ENCODE peak calls at places on chromosomes 6 and 20, in four cellular contexts. One of them, this sample, is unnamed.

GRCh38 chr20:59248031-59248684 is 52.3 kb upstream of the EDN3 start:
- DNase-seq in lung: no peak
- DNase-seq in Peyer's patch: no peak
- DNase-seq in gastrocnemius medialis: no peak
- DNase-seq in this sample: no peak

GRCh38 chr6:145733207-145733606 is 2.1 kb downstream of the EPM2A start:
- DNase-seq in lung: no peak
- DNase-seq in Peyer's patch: no peak
- DNase-seq in gastrocnemius medialis: no peak
- DNase-seq in this sample: no peak

GRCh38 chr20:2756056-2756611 is 44.3 kb downstream of the CPXM1 start:
- DNase-seq in lung: no peak
- DNase-seq in Peyer's patch: peak
- DNase-seq in gastrocnemius medialis: no peak
- DNase-seq in this sample: peak

GRCh38 chr6:46191961-46192360 is 21.2 kb upstream of the ENPP5 start:
- DNase-seq in lung: no peak
- DNase-seq in Peyer's patch: no peak
- DNase-seq in gastrocnemius medialis: no peak
- DNase-seq in this sample: no peak

GRCh38 chr20:37249304-37249703 is 12.3 kb downstream of the GHRH start:
- DNase-seq in lung: no peak
- DNase-seq in Peyer's patch: no peak
- DNase-seq in gastrocnemius medialis: no peak
- DNase-seq in this sample: no peak

GRCh38 chr6:140237251-140237650 is 862.8 kb upstream of the CITED2 start:
- DNase-seq in lung: no peak
- DNase-seq in Peyer's patch: no peak
- DNase-seq in gastrocnemius medialis: no peak
- DNase-seq in this sample: no peak

GRCh38 chr20:32163951-32164350 is 43.6 kb downstream of the PLAGL2 start:
- DNase-seq in lung: no peak
- DNase-seq in Peyer's patch: no peak
- DNase-seq in gastrocnemius medialis: no peak
- DNase-seq in this sample: no peak

GRCh38 chr6:13165518-13166186 is 162.7 kb downstream of the TBC1D7 start:
- DNase-seq in lung: no peak
- DNase-seq in Peyer's patch: no peak
- DNase-seq in gastrocnemius medialis: no peak
- DNase-seq in this sample: no peak

GRCh38 chr6:163414367-163415175 is at the start of gene QKI:
- DNase-seq in lung: peak
- DNase-seq in Peyer's patch: peak
- DNase-seq in gastrocnemius medialis: peak
- DNase-seq in this sample: no peak

GRCh38 chr20:43800186-43800585 is 73.4 kb upstream of the GTSF1L start:
- DNase-seq in lung: no peak
- DNase-seq in Peyer's patch: no peak
- DNase-seq in gastrocnemius medialis: no peak
- DNase-seq in this sample: no peak

GRCh38 chr6:47303861-47304260 is 5.8 kb downstream of the TNFRSF21 start:
- DNase-seq in lung: no peak
- DNase-seq in Peyer's patch: no peak
- DNase-seq in gastrocnemius medialis: no peak
- DNase-seq in this sample: no peak

GRCh38 chr6:80425089-80425823 is 318.8 kb downstream of the BCKDHB start:
- DNase-seq in lung: no peak
- DNase-seq in Peyer's patch: no peak
- DNase-seq in gastrocnemius medialis: no peak
- DNase-seq in this sample: no peak
- TF ChIP-seq CTCF in lung: no peak
- TF ChIP-seq CTCF in Peyer's patch: no peak
- TF ChIP-seq CTCF in gastrocnemius medialis: no peak
- TF ChIP-seq CTCF in this sample: no peak

DNA sequence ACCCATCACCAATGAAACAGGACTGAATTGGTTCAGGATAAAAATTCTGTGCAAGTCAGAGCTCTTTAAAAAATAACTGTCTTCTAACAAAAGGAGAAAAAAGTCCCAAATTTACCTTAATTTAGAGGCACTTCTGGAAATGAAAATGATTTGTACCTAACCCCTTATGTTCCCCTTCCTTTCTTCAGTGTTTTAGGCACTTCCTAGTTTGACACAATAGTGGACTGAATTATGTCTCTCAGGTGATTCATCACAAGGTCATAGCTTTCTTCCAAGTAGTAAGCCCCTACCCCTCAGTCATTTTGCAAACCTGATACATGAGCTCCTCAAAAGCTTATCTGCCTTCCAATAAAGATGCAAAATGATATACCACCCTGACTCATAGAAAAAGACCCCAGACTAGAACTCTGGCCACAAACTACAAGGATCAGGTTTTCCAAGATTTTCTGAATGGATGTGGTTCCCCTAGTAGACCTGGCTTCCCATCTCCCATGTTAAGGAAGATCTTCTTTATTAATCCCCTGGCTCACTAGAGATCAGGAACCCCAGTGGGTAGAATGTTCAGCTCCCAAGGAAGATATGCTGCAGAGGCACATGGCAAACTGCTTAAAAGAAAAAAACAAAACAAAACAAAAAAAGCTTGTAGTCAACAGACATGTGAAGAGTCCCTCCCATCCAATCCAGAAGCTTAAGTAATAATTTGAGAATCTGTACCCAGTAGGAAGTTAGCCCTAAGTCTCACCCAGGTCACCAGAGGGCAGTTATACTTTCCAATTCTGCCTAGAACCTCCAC is 3.6 kb downstream of the PPP1R10 start:
- DNase-seq in lung: no peak
- DNase-seq in Peyer's patch: no peak
- DNase-seq in gastrocnemius medialis: no peak
- DNase-seq in this sample: no peak
- H3K27ac ChIP-seq in lung: no peak
- H3K27ac ChIP-seq in Peyer's patch: peak
- H3K27ac ChIP-seq in gastrocnemius medialis: peak
- H3K27ac ChIP-seq in this sample: peak

GRCh38 chr6:16496982-16497823 is 258.8 kb downstream of the GMPR start:
- DNase-seq in lung: no peak
- DNase-seq in Peyer's patch: no peak
- DNase-seq in gastrocnemius medialis: no peak
- DNase-seq in this sample: no peak

GRCh38 chr6:16494781-16495180 is 256.4 kb downstream of the GMPR start:
- DNase-seq in lung: no peak
- DNase-seq in Peyer's patch: no peak
- DNase-seq in gastrocnemius medialis: no peak
- DNase-seq in this sample: no peak

GRCh38 chr6:16498237-16498636 is 259.9 kb downstream of the GMPR start:
- DNase-seq in lung: no peak
- DNase-seq in Peyer's patch: no peak
- DNase-seq in gastrocnemius medialis: no peak
- DNase-seq in this sample: no peak

GRCh38 chr6:16493802-16494201 is 255.4 kb downstream of the GMPR start:
- DNase-seq in lung: no peak
- DNase-seq in Peyer's patch: no peak
- DNase-seq in gastrocnemius medialis: no peak
- DNase-seq in this sample: no peak

GRCh38 chr6:16496210-16496609 is 257.8 kb downstream of the GMPR start:
- DNase-seq in lung: no peak
- DNase-seq in Peyer's patch: no peak
- DNase-seq in gastrocnemius medialis: no peak
- DNase-seq in this sample: no peak
- TF ChIP-seq CTCF in lung: no peak
- TF ChIP-seq CTCF in Peyer's patch: no peak
- TF ChIP-seq CTCF in gastrocnemius medialis: no peak
- TF ChIP-seq CTCF in this sample: no peak

GRCh38 chr6:160428818-160429744 is 80.9 kb downstream of the SLC22A3 start:
- DNase-seq in lung: no peak
- DNase-seq in Peyer's patch: no peak
- DNase-seq in gastrocnemius medialis: peak
- DNase-seq in this sample: no peak
- H3K27ac ChIP-seq in lung: no peak
- H3K27ac ChIP-seq in Peyer's patch: no peak
- H3K27ac ChIP-seq in gastrocnemius medialis: peak
- H3K27ac ChIP-seq in this sample: peak

DNA sequence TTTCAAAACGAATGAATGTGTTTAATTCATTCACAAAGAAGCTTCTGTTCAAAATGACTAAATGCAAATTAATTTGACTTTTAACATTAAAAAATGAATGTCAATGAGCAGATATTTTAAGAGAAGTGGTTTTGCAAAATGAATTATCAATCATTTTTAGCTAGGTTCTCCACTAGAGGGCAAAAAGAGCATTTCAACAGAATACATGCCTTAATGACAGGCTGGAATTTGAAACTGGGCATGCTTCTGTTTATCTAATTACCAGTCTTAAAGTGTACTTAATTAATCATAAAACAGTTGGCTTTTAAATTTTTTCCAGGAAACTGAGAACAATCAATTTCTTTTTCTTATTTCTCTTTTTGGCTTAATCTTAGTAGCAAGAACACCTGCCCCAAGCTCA is 63.8 kb upstream of the TINAG start:
- DNase-seq in lung: no peak
- DNase-seq in Peyer's patch: no peak
- DNase-seq in gastrocnemius medialis: no peak
- DNase-seq in this sample: no peak
- TF ChIP-seq CTCF in lung: no peak
- TF ChIP-seq CTCF in Peyer's patch: peak
- TF ChIP-seq CTCF in gastrocnemius medialis: peak
- TF ChIP-seq CTCF in this sample: no peak

GRCh38 chr6:22145294-22145693 is 151.5 kb downstream of the PRL start:
- DNase-seq in lung: no peak
- DNase-seq in Peyer's patch: no peak
- DNase-seq in gastrocnemius medialis: no peak
- DNase-seq in this sample: no peak
- H3K27ac ChIP-seq in lung: no peak
- H3K27ac ChIP-seq in Peyer's patch: no peak
- H3K27ac ChIP-seq in gastrocnemius medialis: no peak
- H3K27ac ChIP-seq in this sample: no peak

GRCh38 chr20:47665221-47665991 is 119.9 kb downstream of the SULF2 start:
- DNase-seq in lung: no peak
- DNase-seq in Peyer's patch: no peak
- DNase-seq in gastrocnemius medialis: no peak
- DNase-seq in this sample: peak

GRCh38 chr20:47664068-47664437 is 121.2 kb downstream of the SULF2 start:
- DNase-seq in lung: no peak
- DNase-seq in Peyer's patch: no peak
- DNase-seq in gastrocnemius medialis: no peak
- DNase-seq in this sample: peak

GRCh38 chr20:47663354-47664067 is 121.8 kb downstream of the SULF2 start:
- DNase-seq in lung: peak
- DNase-seq in Peyer's patch: peak
- DNase-seq in gastrocnemius medialis: peak
- DNase-seq in this sample: no peak

GRCh38 chr20:47666304-47666703 is 119.0 kb downstream of the SULF2 start:
- DNase-seq in lung: no peak
- DNase-seq in Peyer's patch: no peak
- DNase-seq in gastrocnemius medialis: no peak
- DNase-seq in this sample: peak

GRCh38 chr20:47664744-47665143 is 120.5 kb downstream of the SULF2 start:
- DNase-seq in lung: no peak
- DNase-seq in Peyer's patch: peak
- DNase-seq in gastrocnemius medialis: no peak
- DNase-seq in this sample: no peak
- TF ChIP-seq CTCF in lung: no peak
- TF ChIP-seq CTCF in Peyer's patch: no peak
- TF ChIP-seq CTCF in gastrocnemius medialis: no peak
- TF ChIP-seq CTCF in this sample: no peak

DNA sequence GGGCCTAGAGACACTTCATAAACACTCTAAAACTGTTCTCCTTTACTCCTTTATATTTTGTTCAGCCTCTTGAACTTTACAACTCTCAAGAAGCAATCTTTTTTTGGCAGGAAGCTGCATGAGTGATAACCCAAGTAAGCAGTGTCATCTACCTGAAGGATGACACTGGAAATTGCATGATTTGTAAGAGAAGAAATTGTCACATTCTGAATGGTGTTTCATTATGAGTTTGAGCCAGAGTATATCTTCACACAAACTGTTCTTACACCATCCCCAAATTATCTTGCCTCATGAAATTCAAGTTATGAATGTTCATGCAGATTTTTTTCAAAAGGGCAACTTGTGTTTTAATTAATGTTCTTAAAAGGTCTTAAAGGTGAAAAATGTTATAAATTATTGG is 799.3 kb downstream of the TBC1D32 start:
- DNase-seq in lung: no peak
- DNase-seq in Peyer's patch: no peak
- DNase-seq in gastrocnemius medialis: no peak
- DNase-seq in this sample: no peak
- H3K27ac ChIP-seq in lung: no peak
- H3K27ac ChIP-seq in Peyer's patch: no peak
- H3K27ac ChIP-seq in gastrocnemius medialis: no peak
- H3K27ac ChIP-seq in this sample: no peak

GRCh38 chr6:44233560-44234100 is 10.2 kb downstream of the SLC29A1 start:
- DNase-seq in lung: no peak
- DNase-seq in Peyer's patch: no peak
- DNase-seq in gastrocnemius medialis: no peak
- DNase-seq in this sample: no peak

GRCh38 chr6:44235891-44236516 is 10.9 kb upstream of the HSP90AB1 start:
- DNase-seq in lung: no peak
- DNase-seq in Peyer's patch: no peak
- DNase-seq in gastrocnemius medialis: no peak
- DNase-seq in this sample: no peak

GRCh38 chr6:44235269-44235668 is 11.6 kb upstream of the HSP90AB1 start:
- DNase-seq in lung: no peak
- DNase-seq in Peyer's patch: no peak
- DNase-seq in gastrocnemius medialis: no peak
- DNase-seq in this sample: no peak

GRCh38 chr6:44232676-44233559 is 9.5 kb downstream of the SLC29A1 start:
- DNase-seq in lung: no peak
- DNase-seq in Peyer's patch: no peak
- DNase-seq in gastrocnemius medialis: peak
- DNase-seq in this sample: no peak

DNA sequence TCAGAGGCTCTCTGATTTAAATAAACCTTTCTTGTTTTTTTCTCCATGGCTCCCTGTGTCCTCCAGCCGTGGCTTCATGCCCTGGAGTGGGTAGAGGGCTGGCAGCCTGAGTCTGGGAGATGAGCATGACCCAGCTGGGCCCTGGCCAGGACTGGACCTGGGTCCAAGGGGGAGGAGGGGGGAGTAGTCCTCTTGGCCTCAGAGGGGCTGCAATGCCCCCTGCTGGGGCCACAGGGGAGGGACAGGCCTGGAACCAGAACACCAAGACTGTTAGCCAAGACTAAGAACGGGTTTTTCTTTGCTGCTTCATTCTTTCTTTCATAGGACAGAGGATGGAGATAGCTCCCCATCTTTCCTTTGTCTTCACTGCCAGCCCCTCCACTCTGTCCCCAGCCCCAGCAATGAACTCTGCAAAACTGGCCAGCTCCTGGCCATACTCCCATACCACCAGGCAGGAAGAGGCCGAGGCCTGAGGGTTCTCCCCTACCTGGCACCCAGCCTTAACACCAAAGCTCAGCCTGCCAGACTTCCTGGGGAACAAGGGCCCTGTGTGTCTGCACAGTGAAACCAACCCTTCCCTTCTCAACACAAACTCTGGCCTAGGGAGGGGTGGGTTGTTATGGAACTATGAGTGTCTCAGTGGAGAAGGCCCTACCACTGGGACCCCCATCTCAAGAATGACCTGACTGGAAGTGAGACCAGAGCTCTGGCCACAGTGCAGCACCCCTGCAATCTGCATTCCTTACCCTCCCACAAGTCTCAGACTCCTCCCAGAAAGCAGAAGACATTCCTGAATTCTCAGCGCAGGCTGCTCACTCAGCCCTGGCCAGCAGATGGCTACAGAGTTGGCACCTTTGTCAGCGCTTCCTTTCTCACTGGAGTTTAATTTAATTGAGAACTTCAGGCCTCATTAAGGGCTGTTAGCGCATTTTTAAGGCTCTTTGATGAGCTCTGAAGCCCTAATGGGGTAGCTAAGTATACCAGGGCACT is 11.0 kb downstream of the SLC29A1 start:
- DNase-seq in lung: no peak
- DNase-seq in Peyer's patch: peak
- DNase-seq in gastrocnemius medialis: peak
- DNase-seq in this sample: peak
- TF ChIP-seq CTCF in lung: peak
- TF ChIP-seq CTCF in Peyer's patch: peak
- TF ChIP-seq CTCF in gastrocnemius medialis: peak
- TF ChIP-seq CTCF in this sample: peak

This sample was measured in ascending aorta.